ENCODE peak calls at places on chromosome 13, in four cellular contexts. I is heart right ventricle; A is CD8-positive, alpha-beta T cell; X is fibroblast of lung. M is an unnamed sample. For H3K27me3, the result is how much of the 10 kb centered on the place peaks cover.

GRCh38 chr13:53075356-53076041 is 46.9 kb downstream of the OLFM4 start:
- DNase-seq in X (no peak), A (no peak), I (no peak), M (no peak)

GRCh38 chr13:41763772-41764171 is 197.1 kb downstream of the VWA8 start:
- DNase-seq in I (no peak), A (no peak), X (peak), M (no peak)

GRCh38 chr13:109816112-109816978 is 30.0 kb upstream of the IRS2 start:
- DNase-seq in I (no peak), X (no peak), A (no peak), M (no peak)

GRCh38 chr13:33744589-33745369 is 73.2 kb upstream of the RFC3 start:
- DNase-seq in X (no peak), I (no peak), A (no peak), M (peak)

GRCh38 chr13:24038405-24038804 is 122.1 kb upstream of the SPATA13 start:
- DNase-seq in I (no peak), A (no peak), X (peak), M (no peak)

GRCh38 chr13:48072787-48073186 is 22.1 kb downstream of the MED4 start:
- DNase-seq in I (no peak), X (no peak), A (no peak), M (no peak)

GRCh38 chr13:95573226-95573625 is 20.7 kb downstream of the CLDN10 start:
- DNase-seq in I (no peak), X (peak), A (no peak), M (no peak)

GRCh38 chr13:80338781-80339577 is 1.9 kb downstream of the SPRY2 start:
- DNase-seq in A (peak), X (peak), I (peak), M (peak)

GRCh38 chr13:87889241-87889640 is 218.1 kb downstream of the SLITRK5 start:
- DNase-seq in I (no peak), A (no peak), X (no peak), M (no peak)

GRCh38 chr13:42544246-42544915 is 29.6 kb upstream of the TNFSF11 start:
- DNase-seq in X (no peak), A (no peak), I (no peak), M (no peak)

GRCh38 chr13:47549219-47549752 is 451.8 kb downstream of the SUCLA2 start:
- DNase-seq in X (no peak), I (no peak), A (no peak), M (no peak)

GRCh38 chr13:51041126-51041525 is 69.9 kb downstream of the C13orf42 start:
- DNase-seq in X (no peak), A (no peak), I (no peak), M (no peak)

GRCh38 chr13:110915057-110915873 is at the start of gene ANKRD10:
- DNase-seq in X (peak), A (peak), I (peak), M (peak)

GRCh38 chr13:61466280-61466679 is 50.6 kb upstream of the PCDH20 start:
- DNase-seq in I (no peak), A (no peak), X (no peak), M (no peak)

GRCh38 chr13:110137677-110138008 is 169.3 kb downstream of the COL4A1 start:
- DNase-seq in X (no peak), A (no peak), I (peak), M (peak)

GRCh38 chr13:37225414-37226047 is 120.1 kb upstream of the CSNK1A1L start:
- DNase-seq in A (no peak), X (peak), I (no peak), M (no peak)

GRCh38 chr13:45873491-45874360 is 22.2 kb upstream of the SIAH3 start:
- DNase-seq in A (no peak), X (no peak), I (no peak), M (no peak)

GRCh38 chr13:85896516-85897450 is 97.6 kb upstream of the SLITRK6 start:
- DNase-seq in X (no peak), I (no peak), A (no peak), M (peak)

GRCh38 chr13:73036566-73036965 is 22.2 kb upstream of the KLF5 start:
- DNase-seq in X (no peak), A (no peak), I (no peak), M (no peak)

GRCh38 chr13:49667773-49668172 is 23.5 kb downstream of the EBPL start:
- DNase-seq in A (no peak), X (no peak), I (no peak), M (no peak)

GRCh38 chr13:80009760-80010159 is 331.2 kb downstream of the SPRY2 start:
- DNase-seq in A (no peak), X (no peak), I (no peak), M (no peak)

GRCh38 chr13:46686171-46686570 is 110.8 kb downstream of the ESD start:
- DNase-seq in A (no peak), I (no peak), X (no peak), M (no peak)

GRCh38 chr13:32265726-32266125 is 49.4 kb downstream of the ZAR1L start:
- DNase-seq in A (no peak), X (no peak), I (no peak), M (no peak)
- H3K27me3 ChIP-seq in A (under half), X (under half), I (under half), M (under half)

GRCh38 chr13:99465454-99465853 is 35.8 kb upstream of the TM9SF2 start:
- DNase-seq in I (no peak), X (no peak), A (no peak), M (no peak)

GRCh38 chr13:99464441-99464949 is 36.8 kb upstream of the TM9SF2 start:
- DNase-seq in A (no peak), I (no peak), X (peak), M (no peak)

GRCh38 chr13:99459101-99459500 is 42.2 kb upstream of the TM9SF2 start:
- DNase-seq in I (no peak), X (no peak), A (no peak), M (no peak)

GRCh38 chr13:99467764-99468163 is 33.5 kb upstream of the TM9SF2 start:
- DNase-seq in X (peak), A (no peak), I (no peak), M (no peak)

GRCh38 chr13:99463998-99464397 is 37.3 kb upstream of the TM9SF2 start:
- DNase-seq in I (no peak), A (no peak), X (no peak), M (no peak)
- H3K4me3 ChIP-seq in I (no peak), A (no peak), X (no peak), M (no peak)

DNA sequence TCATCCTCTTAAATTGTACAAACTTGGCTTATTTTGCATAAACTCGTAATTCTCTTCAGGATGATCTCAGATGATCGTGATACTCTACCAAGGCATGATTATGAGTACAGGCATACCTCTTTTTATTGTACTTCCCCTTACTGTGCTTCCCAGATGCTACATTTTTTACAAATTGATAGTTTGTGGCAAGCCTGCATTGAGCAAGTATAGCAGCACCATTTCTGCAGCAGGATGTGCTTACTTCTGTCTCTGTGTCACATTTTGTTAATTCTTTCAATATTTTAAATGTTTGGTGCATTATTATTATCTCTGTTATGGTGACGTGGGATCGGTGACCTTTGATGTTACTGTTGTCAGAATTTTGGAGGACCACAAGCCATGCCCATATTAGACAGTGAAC is 752.3 kb downstream of the PCDH9 start:
- DNase-seq in A (no peak), I (no peak), X (no peak), M (no peak)
- H3K27me3 ChIP-seq in A (under half), I (under half), X (under half), M (under half)

GRCh38 chr13:113813070-113813748 is 50.7 kb downstream of the GAS6 start:
- DNase-seq in I (no peak), X (no peak), A (no peak), M (no peak)

GRCh38 chr13:113816248-113816924 is 47.5 kb downstream of the GAS6 start:
- DNase-seq in X (no peak), A (no peak), I (no peak), M (no peak)

GRCh38 chr13:113813749-113814434 is 50.0 kb downstream of the GAS6 start:
- DNase-seq in I (no peak), X (no peak), A (no peak), M (no peak)

GRCh38 chr13:113815151-113816058 is 48.5 kb downstream of the GAS6 start:
- DNase-seq in I (peak), A (no peak), X (no peak), M (peak)

GRCh38 chr13:113814435-113814821 is 49.4 kb downstream of the GAS6 start:
- DNase-seq in A (no peak), X (no peak), I (no peak), M (no peak)
- H3K4me3 ChIP-seq in A (no peak), X (no peak), I (no peak), M (no peak)

DNA sequence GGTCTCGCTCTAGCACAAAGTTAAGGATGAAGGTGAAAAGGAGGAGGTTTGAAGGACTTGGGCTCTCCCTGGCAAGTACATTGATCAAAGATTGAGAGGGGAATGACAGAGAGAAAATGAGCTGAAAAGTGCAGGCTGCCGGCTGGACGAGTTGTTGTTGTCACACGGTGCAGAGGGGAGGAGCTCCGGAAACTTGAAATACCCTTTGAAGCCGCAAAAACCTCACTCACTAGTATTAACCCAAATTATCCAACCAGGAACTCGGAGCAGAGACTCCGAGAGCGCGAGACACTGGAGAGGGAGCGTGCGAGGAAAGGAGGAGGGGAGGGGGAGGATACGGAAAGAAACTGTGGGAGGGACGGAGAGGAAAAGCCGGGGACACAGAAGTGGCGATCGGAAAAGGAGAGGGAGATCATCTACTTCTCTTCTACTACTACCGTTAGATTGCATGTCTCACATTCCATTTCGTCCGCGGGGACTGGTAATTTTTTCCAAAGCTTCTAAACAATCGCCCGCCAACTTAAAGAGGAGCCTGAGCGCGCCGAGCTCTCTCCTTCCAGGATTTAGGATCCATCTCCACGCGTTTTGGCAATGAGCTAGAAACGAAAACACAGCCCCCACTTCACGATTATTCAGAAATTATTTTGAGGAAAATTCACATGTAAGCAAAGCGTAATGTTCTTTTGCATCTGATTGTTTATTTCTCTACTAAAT is at the start of gene DACH1:
- DNase-seq in A (no peak), X (peak), I (peak), M (peak)
- H3K27me3 ChIP-seq in A (under half), X (under half), I (under half), M (half or more)

GRCh38 chr13:107208889-107209288 is 641.0 kb upstream of the ARGLU1 start:
- DNase-seq in X (no peak), I (peak), A (no peak), M (no peak)

GRCh38 chr13:107205318-107206112 is 637.6 kb upstream of the ARGLU1 start:
- DNase-seq in A (peak), I (peak), X (peak), M (peak)

GRCh38 chr13:107209811-107210210 is 641.9 kb upstream of the ARGLU1 start:
- DNase-seq in I (no peak), X (peak), A (no peak), M (no peak)

GRCh38 chr13:107211073-107211472 is 643.1 kb upstream of the ARGLU1 start:
- DNase-seq in A (peak), I (peak), X (peak), M (peak)

DNA sequence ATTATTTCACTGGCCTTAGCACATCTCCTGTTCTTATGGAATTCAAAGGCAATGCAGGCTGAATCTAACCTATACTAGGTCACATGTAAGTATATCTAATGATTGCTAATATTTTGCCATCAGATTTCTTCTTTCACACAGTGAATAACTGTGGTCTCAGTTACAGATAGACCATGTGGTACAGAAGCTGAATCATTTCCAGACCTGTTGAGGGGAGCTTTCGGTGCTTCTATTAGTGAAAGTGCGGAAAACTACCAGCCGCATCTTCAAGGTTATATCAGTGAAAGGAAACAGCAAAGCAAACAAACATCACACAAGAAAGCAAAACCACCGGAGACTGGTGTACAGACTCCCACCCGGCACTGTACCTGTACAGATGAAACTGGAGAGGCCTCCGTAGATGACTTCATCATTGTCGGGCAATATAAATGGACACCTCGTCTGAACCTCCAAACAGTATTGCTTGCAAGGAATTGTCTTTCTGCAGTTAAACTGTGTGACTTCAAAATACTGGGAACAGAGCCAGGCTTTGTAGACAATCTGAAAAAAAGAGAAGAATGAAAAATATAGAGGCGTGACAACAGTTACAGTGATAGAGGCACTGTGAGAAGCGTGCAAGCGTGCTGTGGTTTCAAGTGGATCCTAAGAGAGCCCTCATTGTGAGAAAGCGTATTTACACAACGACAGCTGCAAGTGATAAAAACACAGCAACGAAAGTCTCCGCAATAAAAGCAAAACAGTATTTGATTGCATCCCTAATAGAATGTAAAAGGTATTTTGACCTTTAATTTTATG is 642.5 kb upstream of the ARGLU1 start:
- DNase-seq in I (no peak), A (no peak), X (peak), M (peak)
- H3K4me3 ChIP-seq in I (peak), A (no peak), X (peak), M (peak)

GRCh38 chr13:26722321-26722720 is 38.3 kb downstream of the GPR12 start:
- DNase-seq in I (no peak), A (no peak), X (no peak), M (no peak)
- H3K27me3 ChIP-seq in I (under half), A (under half), X (under half), M (under half)

M was measured in A673.